ENCODE peak calls at places on chromosomes 4 and X, in four cellular contexts. One of them, this sample, is unnamed. For H3K4me1, the result is how much of the 10 kb centered on the place peaks cover.

GRCh38 chrX:53859890-53860289 is 173.4 kb upstream of the HUWE1 start:
- DNase-seq in pancreas: no peak
- DNase-seq in psoas muscle: no peak
- DNase-seq in PC-3: no peak
- DNase-seq in this sample: no peak

GRCh38 chr4:129043523-129043922 is 49.8 kb downstream of the SCLT1 start:
- DNase-seq in pancreas: no peak
- DNase-seq in PC-3: peak
- DNase-seq in psoas muscle: no peak
- DNase-seq in this sample: no peak

GRCh38 chr4:184574861-184575260 is 74.4 kb downstream of the CASP3 start:
- DNase-seq in pancreas: no peak
- DNase-seq in psoas muscle: no peak
- DNase-seq in PC-3: no peak
- DNase-seq in this sample: no peak

GRCh38 chr4:83889802-83890201 is 353.9 kb downstream of the GPAT3 start:
- DNase-seq in PC-3: peak
- DNase-seq in pancreas: no peak
- DNase-seq in psoas muscle: no peak
- DNase-seq in this sample: no peak

GRCh38 chrX:86806786-86807185 is 658.5 kb downstream of the DACH2 start:
- DNase-seq in psoas muscle: no peak
- DNase-seq in pancreas: no peak
- DNase-seq in PC-3: peak
- DNase-seq in this sample: no peak

GRCh38 chrX:13235930-13236329 is 83.9 kb downstream of the ATXN3L start:
- DNase-seq in psoas muscle: no peak
- DNase-seq in PC-3: peak
- DNase-seq in pancreas: no peak
- DNase-seq in this sample: no peak

GRCh38 chrX:21319323-21319722 is 54.9 kb upstream of the CNKSR2 start:
- DNase-seq in pancreas: no peak
- DNase-seq in PC-3: no peak
- DNase-seq in psoas muscle: no peak
- DNase-seq in this sample: no peak

GRCh38 chr4:184792334-184792733 is 33.4 kb downstream of the ACSL1 start:
- DNase-seq in pancreas: no peak
- DNase-seq in psoas muscle: no peak
- DNase-seq in PC-3: no peak
- DNase-seq in this sample: no peak

GRCh38 chrX:96407043-96407442 is 277.6 kb upstream of the DIAPH2 start:
- DNase-seq in psoas muscle: no peak
- DNase-seq in pancreas: no peak
- DNase-seq in PC-3: peak
- DNase-seq in this sample: no peak

GRCh38 chr4:121462660-121463261 is 81.9 kb upstream of the QRFPR start:
- DNase-seq in psoas muscle: no peak
- DNase-seq in pancreas: no peak
- DNase-seq in PC-3: peak
- DNase-seq in this sample: no peak

GRCh38 chr4:118281611-118282442 is 71.0 kb downstream of the PRSS12 start:
- DNase-seq in pancreas: peak
- DNase-seq in psoas muscle: peak
- DNase-seq in PC-3: no peak
- DNase-seq in this sample: no peak

GRCh38 chrX:116289592-116289991 is 119.0 kb downstream of the AGTR2 start:
- DNase-seq in pancreas: no peak
- DNase-seq in PC-3: no peak
- DNase-seq in psoas muscle: no peak
- DNase-seq in this sample: no peak

GRCh38 chrX:152663086-152663485 is 25.4 kb downstream of the GABRQ start:
- DNase-seq in psoas muscle: no peak
- DNase-seq in PC-3: no peak
- DNase-seq in pancreas: no peak
- DNase-seq in this sample: no peak

GRCh38 chrX:5113128-5113527 is 1115.5 kb downstream of the NLGN4X start:
- DNase-seq in PC-3: peak
- DNase-seq in psoas muscle: no peak
- DNase-seq in pancreas: no peak
- DNase-seq in this sample: no peak

GRCh38 chrX:65837875-65838549 is 170.6 kb downstream of the MSN start:
- DNase-seq in PC-3: no peak
- DNase-seq in pancreas: no peak
- DNase-seq in psoas muscle: no peak
- DNase-seq in this sample: no peak

GRCh38 chr4:14096406-14096965 is 469.0 kb upstream of the BOD1L1 start:
- DNase-seq in PC-3: no peak
- DNase-seq in psoas muscle: no peak
- DNase-seq in pancreas: no peak
- DNase-seq in this sample: no peak

GRCh38 chr4:147786031-147786430 is 54.1 kb downstream of the ARHGAP10 start:
- DNase-seq in psoas muscle: no peak
- DNase-seq in pancreas: no peak
- DNase-seq in PC-3: no peak
- DNase-seq in this sample: no peak
- H3K27ac ChIP-seq in psoas muscle: peak
- H3K27ac ChIP-seq in pancreas: no peak
- H3K27ac ChIP-seq in PC-3: no peak
- H3K27ac ChIP-seq in this sample: no peak

GRCh38 chr4:18209448-18209847 is 187.9 kb upstream of the LCORL start:
- DNase-seq in pancreas: no peak
- DNase-seq in psoas muscle: no peak
- DNase-seq in PC-3: no peak
- DNase-seq in this sample: no peak

GRCh38 chr4:18214656-18215055 is 193.1 kb upstream of the LCORL start:
- DNase-seq in PC-3: no peak
- DNase-seq in psoas muscle: no peak
- DNase-seq in pancreas: no peak
- DNase-seq in this sample: no peak

DNA sequence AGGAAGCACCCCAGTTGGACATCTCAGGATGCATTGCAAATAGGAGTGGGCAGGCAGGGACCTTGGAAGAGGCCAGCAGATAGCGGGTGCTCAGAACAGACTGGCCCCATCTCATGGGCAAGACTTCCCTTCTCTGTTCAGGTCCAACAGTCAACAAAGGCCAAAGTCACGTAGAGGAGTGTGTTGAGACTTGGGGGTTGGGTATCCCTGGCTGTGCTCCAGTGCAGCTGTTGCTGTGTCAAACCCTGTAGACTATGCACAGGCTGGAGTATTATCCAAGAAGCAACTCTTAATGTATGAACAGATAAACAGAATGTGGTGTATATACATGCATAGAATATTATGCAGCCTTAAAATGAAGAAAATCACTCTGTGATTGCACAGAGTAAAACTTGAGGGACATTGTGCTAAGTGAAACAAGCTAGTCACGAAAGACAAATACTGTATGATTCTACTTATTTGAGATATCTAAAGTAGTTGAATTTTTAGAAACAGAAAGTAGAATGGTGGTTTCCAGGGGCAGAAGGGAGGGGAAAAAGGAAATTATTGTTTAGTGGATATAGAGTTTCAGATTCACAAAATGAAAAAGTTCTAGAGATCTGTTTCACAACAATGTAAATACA is 192.1 kb upstream of the LCORL start:
- DNase-seq in pancreas: no peak
- DNase-seq in PC-3: no peak
- DNase-seq in psoas muscle: no peak
- DNase-seq in this sample: no peak
- H3K4me3 ChIP-seq in pancreas: no peak
- H3K4me3 ChIP-seq in PC-3: no peak
- H3K4me3 ChIP-seq in psoas muscle: no peak
- H3K4me3 ChIP-seq in this sample: no peak

GRCh38 chr4:27010334-27010940 is 149.8 kb downstream of the STIM2 start:
- DNase-seq in psoas muscle: peak
- DNase-seq in PC-3: peak
- DNase-seq in pancreas: no peak
- DNase-seq in this sample: peak
- H3K4me1 ChIP-seq in psoas muscle: under half
- H3K4me1 ChIP-seq in PC-3: half or more
- H3K4me1 ChIP-seq in pancreas: under half
- H3K4me1 ChIP-seq in this sample: under half

GRCh38 chrX:81121513-81122363 is 80.0 kb downstream of the HMGN5 start:
- DNase-seq in PC-3: peak
- DNase-seq in psoas muscle: peak
- DNase-seq in pancreas: peak
- DNase-seq in this sample: peak

GRCh38 chrX:81120270-81120935 is 81.3 kb downstream of the HMGN5 start:
- DNase-seq in PC-3: no peak
- DNase-seq in psoas muscle: no peak
- DNase-seq in pancreas: no peak
- DNase-seq in this sample: no peak

GRCh38 chrX:81120936-81121351 is 80.8 kb downstream of the HMGN5 start:
- DNase-seq in pancreas: no peak
- DNase-seq in psoas muscle: peak
- DNase-seq in PC-3: peak
- DNase-seq in this sample: no peak
- H3K27ac ChIP-seq in pancreas: no peak
- H3K27ac ChIP-seq in psoas muscle: no peak
- H3K27ac ChIP-seq in PC-3: no peak
- H3K27ac ChIP-seq in this sample: peak